ENCODE peak calls at places on chromosomes 1 and 21, in six cellular contexts. One of them, this sample, is unnamed. For H3K9me3 and H3K4me1, the result is how much of the 10 kb centered on the place peaks cover.

GRCh38 chr1:35876988-35877387 is 6.0 kb upstream of the AGO1 start:
- DNase-seq in GM23248: peak
- DNase-seq in psoas muscle: no peak
- DNase-seq in left ventricle myocardium inferior: no peak
- DNase-seq in cardiac muscle cell: peak
- DNase-seq in BE2C: no peak
- DNase-seq in this sample: no peak

GRCh38 chr1:24635195-24635843 is 7.8 kb upstream of the SRRM1 start:
- DNase-seq in GM23248: peak
- DNase-seq in psoas muscle: no peak
- DNase-seq in left ventricle myocardium inferior: no peak
- DNase-seq in cardiac muscle cell: peak
- DNase-seq in BE2C: no peak
- DNase-seq in this sample: no peak

GRCh38 chr21:23639726-23640125 is 1967.6 kb downstream of the MRPL39 start:
- DNase-seq in GM23248: no peak
- DNase-seq in psoas muscle: no peak
- DNase-seq in left ventricle myocardium inferior: no peak
- DNase-seq in cardiac muscle cell: no peak
- DNase-seq in BE2C: no peak
- DNase-seq in this sample: no peak

GRCh38 chr1:244111008-244111407 is 59.9 kb downstream of the ZBTB18 start:
- DNase-seq in GM23248: no peak
- DNase-seq in psoas muscle: no peak
- DNase-seq in left ventricle myocardium inferior: no peak
- DNase-seq in cardiac muscle cell: no peak
- DNase-seq in BE2C: no peak
- DNase-seq in this sample: no peak

GRCh38 chr1:65971547-65971946 is 178.9 kb downstream of the PDE4B start:
- DNase-seq in GM23248: peak
- DNase-seq in psoas muscle: no peak
- DNase-seq in left ventricle myocardium inferior: no peak
- DNase-seq in cardiac muscle cell: no peak
- DNase-seq in BE2C: no peak
- DNase-seq in this sample: no peak

GRCh38 chr1:204181116-204181515 is 15.0 kb upstream of the REN start:
- DNase-seq in GM23248: no peak
- DNase-seq in psoas muscle: no peak
- DNase-seq in left ventricle myocardium inferior: no peak
- DNase-seq in cardiac muscle cell: no peak
- DNase-seq in BE2C: no peak
- DNase-seq in this sample: no peak

GRCh38 chr21:33088384-33088783 is 18.4 kb downstream of the OLIG1 start:
- DNase-seq in GM23248: no peak
- DNase-seq in psoas muscle: no peak
- DNase-seq in left ventricle myocardium inferior: no peak
- DNase-seq in cardiac muscle cell: no peak
- DNase-seq in BE2C: no peak
- DNase-seq in this sample: no peak

GRCh38 chr1:55061000-55061705 is 21.8 kb downstream of the PCSK9 start:
- DNase-seq in GM23248: no peak
- DNase-seq in psoas muscle: no peak
- DNase-seq in left ventricle myocardium inferior: no peak
- DNase-seq in cardiac muscle cell: no peak
- DNase-seq in BE2C: no peak
- DNase-seq in this sample: no peak

GRCh38 chr1:213120386-213120785 is 69.3 kb downstream of the RPS6KC1 start:
- DNase-seq in GM23248: peak
- DNase-seq in psoas muscle: no peak
- DNase-seq in left ventricle myocardium inferior: no peak
- DNase-seq in cardiac muscle cell: no peak
- DNase-seq in BE2C: no peak
- DNase-seq in this sample: no peak

GRCh38 chr1:240468616-240469015 is 143.3 kb downstream of the GREM2 start:
- DNase-seq in GM23248: peak
- DNase-seq in psoas muscle: no peak
- DNase-seq in left ventricle myocardium inferior: no peak
- DNase-seq in cardiac muscle cell: no peak
- DNase-seq in BE2C: no peak
- DNase-seq in this sample: no peak

GRCh38 chr21:43767980-43768867 is 7.9 kb downstream of the CSTB start:
- DNase-seq in GM23248: peak
- DNase-seq in psoas muscle: peak
- DNase-seq in left ventricle myocardium inferior: no peak
- DNase-seq in cardiac muscle cell: peak
- DNase-seq in BE2C: no peak
- DNase-seq in this sample: peak

GRCh38 chr1:247111636-247112478 is 7.7 kb upstream of the ZNF669 start:
- DNase-seq in GM23248: peak
- DNase-seq in psoas muscle: peak
- DNase-seq in left ventricle myocardium inferior: peak
- DNase-seq in cardiac muscle cell: peak
- DNase-seq in BE2C: peak
- DNase-seq in this sample: peak

GRCh38 chr1:15218287-15219279 is 28.4 kb upstream of the FHAD1 start:
- DNase-seq in GM23248: no peak
- DNase-seq in psoas muscle: peak
- DNase-seq in left ventricle myocardium inferior: no peak
- DNase-seq in cardiac muscle cell: no peak
- DNase-seq in BE2C: no peak
- DNase-seq in this sample: no peak

GRCh38 chr1:19764848-19765247 is 34.9 kb downstream of the TMCO4 start:
- DNase-seq in GM23248: peak
- DNase-seq in psoas muscle: no peak
- DNase-seq in left ventricle myocardium inferior: no peak
- DNase-seq in cardiac muscle cell: no peak
- DNase-seq in BE2C: no peak
- DNase-seq in this sample: no peak

GRCh38 chr1:180908084-180908765 is 4.5 kb upstream of the KIAA1614 start:
- DNase-seq in GM23248: no peak
- DNase-seq in psoas muscle: no peak
- DNase-seq in left ventricle myocardium inferior: no peak
- DNase-seq in cardiac muscle cell: no peak
- DNase-seq in BE2C: no peak
- DNase-seq in this sample: no peak

GRCh38 chr1:77605246-77606026 is 77.0 kb downstream of the ZZZ3 start:
- DNase-seq in GM23248: peak
- DNase-seq in psoas muscle: peak
- DNase-seq in left ventricle myocardium inferior: peak
- DNase-seq in cardiac muscle cell: no peak
- DNase-seq in BE2C: peak
- DNase-seq in this sample: peak

GRCh38 chr1:26029054-26029863 is 7.7 kb downstream of the EXTL1 start:
- DNase-seq in GM23248: no peak
- DNase-seq in psoas muscle: no peak
- DNase-seq in left ventricle myocardium inferior: no peak
- DNase-seq in cardiac muscle cell: no peak
- DNase-seq in BE2C: no peak
- DNase-seq in this sample: peak

GRCh38 chr21:15023782-15024181 is 41.0 kb downstream of the NRIP1 start:
- DNase-seq in GM23248: peak
- DNase-seq in psoas muscle: no peak
- DNase-seq in left ventricle myocardium inferior: no peak
- DNase-seq in cardiac muscle cell: no peak
- DNase-seq in BE2C: no peak
- DNase-seq in this sample: no peak

GRCh38 chr1:10651377-10651776 is 145.1 kb downstream of the CASZ1 start:
- DNase-seq in GM23248: no peak
- DNase-seq in psoas muscle: no peak
- DNase-seq in left ventricle myocardium inferior: no peak
- DNase-seq in cardiac muscle cell: no peak
- DNase-seq in BE2C: no peak
- DNase-seq in this sample: no peak

GRCh38 chr1:244751271-244751895 is 84.1 kb upstream of the COX20 start:
- DNase-seq in GM23248: no peak
- DNase-seq in psoas muscle: no peak
- DNase-seq in left ventricle myocardium inferior: no peak
- DNase-seq in cardiac muscle cell: no peak
- DNase-seq in BE2C: no peak
- DNase-seq in this sample: no peak

GRCh38 chr21:36852293-36852692 is 114.2 kb downstream of the HLCS start:
- DNase-seq in GM23248: no peak
- DNase-seq in psoas muscle: no peak
- DNase-seq in left ventricle myocardium inferior: no peak
- DNase-seq in cardiac muscle cell: no peak
- DNase-seq in BE2C: no peak
- DNase-seq in this sample: no peak

GRCh38 chr1:24910210-24910609 is 19.9 kb downstream of the RUNX3 start:
- DNase-seq in GM23248: no peak
- DNase-seq in psoas muscle: no peak
- DNase-seq in left ventricle myocardium inferior: no peak
- DNase-seq in cardiac muscle cell: no peak
- DNase-seq in BE2C: no peak
- DNase-seq in this sample: no peak

GRCh38 chr1:11761988-11762406 is at the start of gene C1orf167:
- DNase-seq in GM23248: no peak
- DNase-seq in psoas muscle: no peak
- DNase-seq in left ventricle myocardium inferior: no peak
- DNase-seq in cardiac muscle cell: peak
- DNase-seq in BE2C: peak
- DNase-seq in this sample: no peak

GRCh38 chr1:24341260-24341659 is 22.1 kb downstream of the GRHL3 start:
- DNase-seq in GM23248: no peak
- DNase-seq in psoas muscle: peak
- DNase-seq in left ventricle myocardium inferior: no peak
- DNase-seq in cardiac muscle cell: no peak
- DNase-seq in BE2C: peak
- DNase-seq in this sample: no peak

GRCh38 chr1:109815809-109816791 is 52.4 kb upstream of the EPS8L3 start:
- DNase-seq in GM23248: peak
- DNase-seq in psoas muscle: no peak
- DNase-seq in left ventricle myocardium inferior: no peak
- DNase-seq in cardiac muscle cell: no peak
- DNase-seq in BE2C: no peak
- DNase-seq in this sample: no peak

GRCh38 chr1:103424645-103425044 is 100.9 kb upstream of the RNPC3 start:
- DNase-seq in GM23248: no peak
- DNase-seq in psoas muscle: no peak
- DNase-seq in left ventricle myocardium inferior: no peak
- DNase-seq in cardiac muscle cell: no peak
- DNase-seq in BE2C: no peak
- DNase-seq in this sample: no peak

GRCh38 chr1:111222308-111223125 is 5.0 kb upstream of the CHI3L2 start:
- DNase-seq in GM23248: peak
- DNase-seq in psoas muscle: peak
- DNase-seq in left ventricle myocardium inferior: peak
- DNase-seq in cardiac muscle cell: peak
- DNase-seq in BE2C: peak
- DNase-seq in this sample: peak

GRCh38 chr1:53964109-53964508 is 18.0 kb downstream of the LRRC42 start:
- DNase-seq in GM23248: no peak
- DNase-seq in psoas muscle: no peak
- DNase-seq in left ventricle myocardium inferior: no peak
- DNase-seq in cardiac muscle cell: no peak
- DNase-seq in BE2C: no peak
- DNase-seq in this sample: no peak

GRCh38 chr1:191255354-191256057 is 777.8 kb upstream of the BRINP3 start:
- DNase-seq in GM23248: no peak
- DNase-seq in psoas muscle: no peak
- DNase-seq in left ventricle myocardium inferior: no peak
- DNase-seq in cardiac muscle cell: no peak
- DNase-seq in BE2C: no peak
- DNase-seq in this sample: no peak

GRCh38 chr1:86861424-86861823 is 52.5 kb downstream of the SELENOF start:
- DNase-seq in GM23248: no peak
- DNase-seq in psoas muscle: no peak
- DNase-seq in left ventricle myocardium inferior: no peak
- DNase-seq in cardiac muscle cell: no peak
- DNase-seq in BE2C: no peak
- DNase-seq in this sample: no peak

GRCh38 chr21:42411197-42411869 is 7.6 kb downstream of the UBASH3A start:
- DNase-seq in GM23248: no peak
- DNase-seq in psoas muscle: no peak
- DNase-seq in left ventricle myocardium inferior: no peak
- DNase-seq in cardiac muscle cell: no peak
- DNase-seq in BE2C: no peak
- DNase-seq in this sample: no peak

GRCh38 chr1:157069596-157069995 is 24.1 kb upstream of the ARHGEF11 start:
- DNase-seq in GM23248: no peak
- DNase-seq in psoas muscle: no peak
- DNase-seq in left ventricle myocardium inferior: no peak
- DNase-seq in cardiac muscle cell: no peak
- DNase-seq in BE2C: no peak
- DNase-seq in this sample: no peak

GRCh38 chr1:154972517-154973343 is 1.8 kb upstream of the CKS1B start:
- DNase-seq in GM23248: peak
- DNase-seq in psoas muscle: peak
- DNase-seq in left ventricle myocardium inferior: peak
- DNase-seq in cardiac muscle cell: peak
- DNase-seq in BE2C: no peak
- DNase-seq in this sample: peak
- H3K9me3 ChIP-seq in GM23248: under half
- H3K9me3 ChIP-seq in psoas muscle: under half
- H3K9me3 ChIP-seq in left ventricle myocardium inferior: under half
- H3K9me3 ChIP-seq in cardiac muscle cell: under half
- H3K9me3 ChIP-seq in BE2C: under half
- H3K9me3 ChIP-seq in this sample: under half

GRCh38 chr1:8419861-8420260 is 101.9 kb downstream of the SLC45A1 start:
- DNase-seq in GM23248: no peak
- DNase-seq in psoas muscle: no peak
- DNase-seq in left ventricle myocardium inferior: no peak
- DNase-seq in cardiac muscle cell: no peak
- DNase-seq in BE2C: no peak
- DNase-seq in this sample: no peak
- H3K4me1 ChIP-seq in GM23248: under half
- H3K4me1 ChIP-seq in psoas muscle: half or more
- H3K4me1 ChIP-seq in left ventricle myocardium inferior: half or more
- H3K4me1 ChIP-seq in cardiac muscle cell: under half
- H3K4me1 ChIP-seq in BE2C: under half
- H3K4me1 ChIP-seq in this sample: under half

DNA sequence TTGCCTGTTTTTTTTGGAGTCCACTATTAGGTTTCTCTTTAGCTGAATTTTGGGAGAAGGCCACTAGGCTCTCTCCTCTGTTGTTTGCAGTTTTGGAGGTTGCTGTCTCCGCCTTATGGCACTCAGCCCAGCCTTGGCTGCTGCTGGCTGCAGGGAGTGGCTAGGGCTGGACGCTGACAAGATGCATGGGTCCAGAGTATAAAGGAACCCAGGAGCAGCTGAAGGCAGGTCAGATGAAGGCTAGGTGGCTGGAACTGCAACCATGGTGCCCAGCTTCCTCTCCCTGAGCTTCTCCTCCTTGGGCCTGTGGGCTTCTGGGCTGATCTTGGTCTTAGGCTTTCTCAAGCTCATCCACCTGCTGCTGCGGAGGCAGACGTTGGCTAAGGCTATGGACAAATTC is at the start of gene CYP4B1:
- DNase-seq in GM23248: no peak
- DNase-seq in psoas muscle: peak
- DNase-seq in left ventricle myocardium inferior: peak
- DNase-seq in cardiac muscle cell: no peak
- DNase-seq in BE2C: no peak
- DNase-seq in this sample: peak
- H3K4me3 ChIP-seq in GM23248: no peak
- H3K4me3 ChIP-seq in psoas muscle: peak
- H3K4me3 ChIP-seq in left ventricle myocardium inferior: peak
- H3K4me3 ChIP-seq in cardiac muscle cell: no peak
- H3K4me3 ChIP-seq in BE2C: no peak
- H3K4me3 ChIP-seq in this sample: peak

GRCh38 chr21:41316641-41317392 is at the start of gene FAM3B:
- DNase-seq in GM23248: no peak
- DNase-seq in psoas muscle: no peak
- DNase-seq in left ventricle myocardium inferior: no peak
- DNase-seq in cardiac muscle cell: peak
- DNase-seq in BE2C: no peak
- DNase-seq in this sample: peak
- H3K9me3 ChIP-seq in GM23248: under half
- H3K9me3 ChIP-seq in psoas muscle: under half
- H3K9me3 ChIP-seq in left ventricle myocardium inferior: under half
- H3K9me3 ChIP-seq in cardiac muscle cell: under half
- H3K9me3 ChIP-seq in BE2C: under half
- H3K9me3 ChIP-seq in this sample: under half

GRCh38 chr1:208228550-208228949 is 15.6 kb downstream of the PLXNA2 start:
- DNase-seq in GM23248: no peak
- DNase-seq in psoas muscle: no peak
- DNase-seq in left ventricle myocardium inferior: no peak
- DNase-seq in cardiac muscle cell: no peak
- DNase-seq in BE2C: no peak
- DNase-seq in this sample: no peak
- H3K4me1 ChIP-seq in GM23248: under half
- H3K4me1 ChIP-seq in psoas muscle: under half
- H3K4me1 ChIP-seq in left ventricle myocardium inferior: half or more
- H3K4me1 ChIP-seq in cardiac muscle cell: under half
- H3K4me1 ChIP-seq in BE2C: under half
- H3K4me1 ChIP-seq in this sample: half or more